ENCODE peak calls at places on chromosomes 1 and 21, in five cellular contexts. W is HepG2, P is SK-N-SH, V is K562, D is GM12878. F is an unnamed sample.

GRCh38 chr1:44264143-44264542 is 50.9 kb downstream of the DMAP1 start:
- DNase-seq in V (no peak), W (no peak), P (no peak), D (no peak), F (no peak)

GRCh38 chr1:157813269-157813668 is 6.7 kb downstream of the FCRL1 start:
- DNase-seq in P (no peak), V (no peak), W (no peak), D (no peak), F (no peak)

GRCh38 chr1:159239551-159240220 is 35.0 kb downstream of the ACKR1 start:
- DNase-seq in D (peak), P (no peak), V (no peak), W (no peak), F (no peak)

GRCh38 chr1:239987103-239987745 is 104.5 kb upstream of the FMN2 start:
- DNase-seq in D (no peak), V (peak), P (no peak), W (peak), F (peak)

GRCh38 chr1:174531751-174532150 is 84.0 kb downstream of the GPR52 start:
- DNase-seq in V (no peak), D (no peak), W (no peak), P (no peak), F (no peak)

GRCh38 chr1:42963378-42964005 is 4.8 kb upstream of the SLC2A1 start:
- DNase-seq in P (no peak), D (no peak), V (peak), W (peak), F (no peak)

GRCh38 chr1:229156819-229157218 is 114.1 kb upstream of the RAB4A start:
- DNase-seq in W (peak), P (peak), V (peak), D (no peak), F (peak)

GRCh38 chr1:41666991-41667631 is 182.6 kb upstream of the EDN2 start:
- DNase-seq in P (no peak), V (no peak), D (peak), W (no peak), F (no peak)

GRCh38 chr1:37932759-37933158 is 14.1 kb downstream of the INPP5B start:
- DNase-seq in P (no peak), D (no peak), W (no peak), V (peak), F (no peak)

GRCh38 chr1:46158312-46159281 is 16.3 kb upstream of the TSPAN1 start:
- DNase-seq in W (no peak), P (no peak), V (peak), D (no peak), F (no peak)

GRCh38 chr21:38165466-38166213 is 91.2 kb upstream of the KCNJ15 start:
- DNase-seq in D (no peak), V (no peak), P (peak), W (no peak), F (no peak)

GRCh38 chr1:61253059-61253735 is 170.8 kb downstream of the NFIA start:
- DNase-seq in V (peak), D (no peak), P (no peak), W (peak), F (no peak)

GRCh38 chr1:229619614-229620013 is 6.3 kb downstream of the TAF5L start:
- DNase-seq in V (peak), D (no peak), P (no peak), W (no peak), F (no peak)

GRCh38 chr1:94327001-94327685 is 89.8 kb upstream of the ARHGAP29 start:
- DNase-seq in D (no peak), W (no peak), V (no peak), P (no peak), F (peak)

GRCh38 chr1:150127868-150128267 is 21.8 kb upstream of the PLEKHO1 start:
- DNase-seq in P (no peak), W (no peak), V (no peak), D (no peak), F (no peak)

GRCh38 chr1:226549094-226549936 is 751 bp downstream of the STUM start:
- DNase-seq in V (no peak), W (no peak), P (no peak), D (no peak), F (no peak)

GRCh38 chr1:34176830-34177613 is at the start of gene C1orf94:
- DNase-seq in P (no peak), D (no peak), W (no peak), V (no peak), F (no peak)

GRCh38 chr1:208120426-208120790 is 123.8 kb downstream of the PLXNA2 start:
- DNase-seq in D (no peak), V (no peak), W (no peak), P (no peak), F (no peak)

GRCh38 chr1:183195146-183195571 is 9.1 kb downstream of the LAMC2 start:
- DNase-seq in W (no peak), D (no peak), P (no peak), V (no peak), F (peak)

GRCh38 chr21:15462092-15462491 is 267.7 kb upstream of the USP25 start:
- DNase-seq in P (no peak), V (no peak), W (no peak), D (no peak), F (no peak)

GRCh38 chr21:15804247-15804985 is 74.6 kb downstream of the USP25 start:
- DNase-seq in D (no peak), P (no peak), V (no peak), W (no peak), F (no peak)

GRCh38 chr1:84387480-84388163 is 10.7 kb upstream of the DNASE2B start:
- DNase-seq in W (no peak), V (peak), D (no peak), P (no peak), F (no peak)

GRCh38 chr21:25895565-25896205 is 160.9 kb downstream of the GABPA start:
- DNase-seq in V (peak), W (no peak), D (no peak), P (peak), F (no peak)

GRCh38 chr1:185864889-185865288 is 130.7 kb downstream of the HMCN1 start:
- DNase-seq in W (no peak), P (no peak), D (no peak), V (no peak), F (no peak)

GRCh38 chr21:37253991-37254390 is 13.1 kb downstream of the VPS26C start:
- DNase-seq in W (no peak), V (no peak), D (no peak), P (no peak), F (no peak)

GRCh38 chr1:85496881-85497582 is 32.1 kb upstream of the DDAH1 start:
- DNase-seq in P (no peak), V (no peak), D (no peak), W (no peak), F (no peak)

GRCh38 chr1:199946305-199947155 is 81.0 kb upstream of the NR5A2 start:
- DNase-seq in D (no peak), P (peak), V (no peak), W (no peak), F (no peak)

GRCh38 chr1:235073331-235073967 is 55.2 kb downstream of the TOMM20 start:
- DNase-seq in V (no peak), W (peak), D (no peak), P (no peak), F (no peak)

GRCh38 chr1:41728403-41729202 is 190.1 kb downstream of the HIVEP3 start:
- DNase-seq in P (peak), V (no peak), D (peak), W (no peak), F (no peak)

GRCh38 chr1:25137106-25137505 is 95.2 kb downstream of the SYF2 start:
- DNase-seq in P (no peak), V (no peak), W (no peak), D (no peak), F (no peak)

GRCh38 chr1:166605137-166605536 is 234.1 kb upstream of the POGK start:
- DNase-seq in W (no peak), V (no peak), D (no peak), P (no peak), F (no peak)

GRCh38 chr1:36351222-36351977 is 28.0 kb upstream of the EVA1B start:
- DNase-seq in W (no peak), P (peak), V (no peak), D (no peak), F (peak)

DNA sequence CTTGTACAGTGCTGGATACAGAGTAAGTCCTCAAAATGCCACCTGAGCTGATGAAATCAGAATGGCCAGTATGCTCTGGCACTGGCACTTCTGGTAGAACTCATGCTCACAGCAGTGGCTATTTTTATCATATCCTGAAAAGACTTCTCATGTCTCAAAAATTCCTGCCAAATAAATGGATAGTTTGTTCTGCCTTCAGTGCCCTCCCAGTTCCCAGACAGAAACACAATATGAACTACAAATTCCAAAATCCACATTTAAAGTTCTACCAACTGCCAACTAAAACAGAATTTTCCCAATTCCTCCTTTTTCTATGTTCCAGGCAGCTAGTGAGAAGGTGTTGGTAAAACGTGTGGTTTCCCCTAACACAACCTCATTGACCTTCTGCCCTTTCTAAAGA is 51.4 kb upstream of the RGS1 start:
- DNase-seq in P (no peak), D (no peak), V (no peak), W (no peak), F (no peak)
- TF ChIP-seq ZBTB33 in P (no peak), D (no peak), V (no peak), W (no peak), F (no peak)

GRCh38 chr1:180246579-180246978 is 16.5 kb downstream of the LHX4 start:
- DNase-seq in D (no peak), W (no peak), P (no peak), V (no peak), F (no peak)
- TF ChIP-seq SIN3A in D (no peak), W (no peak), P (no peak), V (no peak), F (no peak)

GRCh38 chr1:153546796-153547559 is 1.4 kb upstream of the S100A4 start:
- DNase-seq in P (no peak), W (no peak), D (no peak), V (no peak), F (no peak)
- TF ChIP-seq CTCF in P (no peak), W (no peak), D (no peak), V (no peak), F (no peak)

GRCh38 chr21:35583566-35584216 is 476.6 kb downstream of the SETD4 start:
- DNase-seq in V (no peak), W (no peak), P (no peak), D (no peak), F (no peak)
- TF ChIP-seq ZBTB33 in V (no peak), W (no peak), P (no peak), D (no peak), F (no peak)

DNA sequence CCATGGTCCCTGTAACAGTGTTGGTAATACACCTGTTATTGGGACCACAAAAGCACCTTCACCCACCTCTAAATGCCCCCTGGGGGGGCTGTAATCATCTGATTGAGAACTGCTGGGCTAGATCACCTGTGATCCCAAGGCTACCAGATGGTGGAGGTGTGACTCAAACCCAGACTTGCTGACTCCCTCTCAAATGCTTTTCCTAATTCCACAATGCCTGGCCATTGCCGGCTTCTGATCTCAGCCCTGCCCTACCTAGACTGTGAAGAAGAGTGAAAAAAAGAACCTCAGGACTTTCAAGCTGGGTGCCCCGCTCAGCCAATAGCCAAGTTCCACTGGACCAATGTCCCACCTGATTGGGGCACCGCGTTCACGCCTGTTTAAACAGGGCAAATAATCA is 9.6 kb downstream of the TMEM9 start:
- DNase-seq in W (no peak), D (no peak), P (no peak), V (no peak), F (no peak)
- TF ChIP-seq SIN3A in W (no peak), D (no peak), P (no peak), V (no peak), F (no peak)

GRCh38 chr1:3350441-3351261 is 103.8 kb upstream of the ARHGEF16 start:
- DNase-seq in P (no peak), W (peak), V (no peak), D (no peak), F (no peak)
- TF ChIP-seq CTCF in P (no peak), W (peak), V (no peak), D (no peak), F (no peak)

DNA sequence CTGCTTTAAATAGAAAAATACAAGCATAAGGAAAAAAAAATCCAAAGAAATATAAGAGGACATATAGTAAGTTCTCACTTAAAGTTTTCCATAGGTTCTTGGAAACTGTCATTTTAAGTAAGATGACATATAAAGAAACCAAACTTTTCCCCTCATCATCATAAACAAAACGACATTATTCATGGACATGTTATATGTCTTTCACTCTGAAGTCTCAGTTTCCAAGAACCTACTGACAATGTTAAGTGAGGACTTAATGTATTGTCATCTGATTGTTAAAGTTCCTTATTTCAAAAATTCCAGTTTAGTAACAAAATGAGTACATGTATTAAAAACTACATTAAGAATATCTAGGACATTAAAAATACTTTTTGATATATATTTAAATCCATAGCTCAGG is 69.6 kb upstream of the GFI1 start:
- DNase-seq in W (no peak), D (no peak), V (no peak), P (no peak), F (no peak)
- TF ChIP-seq ZBTB33 in W (no peak), D (no peak), V (no peak), P (no peak), F (no peak)

GRCh38 chr1:204477036-204477740 is 17.4 kb downstream of the PIK3C2B start:
- DNase-seq in V (no peak), P (no peak), D (no peak), W (no peak), F (no peak)

GRCh38 chr1:204480515-204480914 is 14.1 kb downstream of the PIK3C2B start:
- DNase-seq in V (no peak), D (no peak), W (no peak), P (no peak), F (no peak)

GRCh38 chr1:204478166-204478899 is 16.3 kb downstream of the PIK3C2B start:
- DNase-seq in D (no peak), W (no peak), P (no peak), V (no peak), F (no peak)

GRCh38 chr1:204478921-204479320 is 15.7 kb downstream of the PIK3C2B start:
- DNase-seq in D (no peak), P (no peak), V (no peak), W (no peak), F (no peak)

DNA sequence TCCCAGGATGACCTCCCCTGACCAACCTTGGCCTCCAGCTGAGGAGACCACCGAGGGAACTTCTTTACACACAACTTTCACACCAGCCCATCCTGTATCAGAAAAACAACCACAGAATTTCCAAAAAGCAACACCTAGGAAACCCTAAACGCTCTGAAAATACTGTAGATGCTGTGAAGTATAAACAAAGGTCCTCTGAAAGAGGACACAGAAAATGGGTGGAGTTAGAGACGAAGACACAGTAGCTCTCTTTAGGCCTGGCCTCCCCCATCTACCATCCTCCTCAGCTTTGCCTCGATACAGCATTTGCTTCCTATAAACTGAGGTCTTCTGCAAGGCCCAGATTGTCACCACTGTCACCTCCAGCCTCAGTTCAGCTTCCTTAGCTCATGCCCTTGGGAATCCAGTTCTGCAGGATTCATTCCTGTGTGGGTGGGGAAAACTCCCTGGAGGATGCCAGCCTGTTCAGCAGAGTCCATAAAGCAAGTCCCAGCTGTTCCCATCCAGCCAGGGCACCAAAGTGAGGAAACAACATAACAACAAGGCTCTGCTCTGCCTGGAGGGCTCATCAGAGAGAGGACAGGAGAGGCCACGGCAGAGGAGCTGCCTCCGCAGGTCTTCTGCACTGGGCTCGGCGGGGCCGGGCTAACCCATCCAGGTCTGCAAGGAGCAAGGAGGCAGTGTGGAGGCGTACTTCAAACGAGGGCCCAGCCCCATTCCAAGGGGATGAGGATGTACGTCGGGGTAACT is 15.0 kb downstream of the PIK3C2B start:
- DNase-seq in W (no peak), P (no peak), D (no peak), V (no peak), F (peak)
- TF ChIP-seq SIN3A in W (no peak), P (no peak), D (no peak), V (no peak), F (peak)